ENCODE peak calls at places on chromosomes 12 and 14, in ten cellular contexts. H is GDM1, I is T1000, Q is iPS-NIHi11, B is frontal cortex, N is dorsolateral prefrontal cortex, R is GM13977, E is A172, C is HT-29, M is choroid plexus epithelial cell. Y is an unnamed sample.

GRCh38 chr14:31971612-31972011 is 105.5 kb upstream of the ARHGAP5 start:
- DNase-seq in H (no peak), I (no peak), Q (no peak), B (no peak), N (no peak), R (no peak), E (no peak), C (no peak), M (no peak), Y (no peak)

GRCh38 chr12:55706840-55707671 is 648 bp downstream of the ITGA7 start:
- DNase-seq in H (no peak), I (no peak), Q (peak), B (no peak), N (no peak), R (no peak), E (no peak), C (no peak), M (no peak), Y (no peak)

GRCh38 chr14:26138764-26139445 is 458.9 kb downstream of the NOVA1 start:
- DNase-seq in H (no peak), I (no peak), Q (peak), B (no peak), N (no peak), R (no peak), E (no peak), C (peak), M (peak), Y (peak)

GRCh38 chr14:95204705-95205104 is 47.4 kb upstream of the DICER1 start:
- DNase-seq in H (no peak), I (no peak), Q (no peak), B (no peak), N (no peak), R (no peak), E (no peak), C (no peak), M (no peak), Y (no peak)

GRCh38 chr12:128609861-128610260 is 213.9 kb downstream of the SLC15A4 start:
- DNase-seq in H (no peak), I (no peak), Q (no peak), B (no peak), N (no peak), R (no peak), E (no peak), C (no peak), M (no peak), Y (no peak)

GRCh38 chr12:65936529-65936911 is 112.2 kb downstream of the HMGA2 start:
- DNase-seq in H (no peak), I (no peak), Q (no peak), B (no peak), N (no peak), R (no peak), E (no peak), C (peak), M (no peak), Y (no peak)

GRCh38 chr12:57456145-57456700 is 1.1 kb downstream of the INHBE start:
- DNase-seq in H (peak), I (peak), Q (no peak), B (no peak), N (peak), R (peak), E (peak), C (peak), M (peak), Y (peak)

GRCh38 chr12:85275359-85275758 is 4.7 kb upstream of the ALX1 start:
- DNase-seq in H (no peak), I (no peak), Q (no peak), B (no peak), N (no peak), R (no peak), E (peak), C (no peak), M (peak), Y (peak)

GRCh38 chr14:61151276-61151675 is 129.9 kb downstream of the TMEM30B start:
- DNase-seq in H (no peak), I (no peak), Q (no peak), B (no peak), N (no peak), R (no peak), E (no peak), C (no peak), M (no peak), Y (no peak)

GRCh38 chr12:64780220-64780530 is 21.0 kb upstream of the GNS start:
- DNase-seq in H (no peak), I (no peak), Q (no peak), B (no peak), N (no peak), R (no peak), E (no peak), C (no peak), M (no peak), Y (no peak)

GRCh38 chr12:93990832-93991748 is 157.3 kb upstream of the PLXNC1 start:
- DNase-seq in H (no peak), I (no peak), Q (peak), B (no peak), N (peak), R (no peak), E (no peak), C (peak), M (peak), Y (no peak)

Y was measured in H4.